ENCODE peak calls at places on chromosomes 11 and 22, in six cellular contexts. G is neuronal stem cell, B is EL, Z is choroid plexus epithelial cell, E is activated gamma-delta T cell, C is SK-N-DZ. T is an unnamed sample.

GRCh38 chr11:72676874-72677341 is 2.7 kb upstream of the PDE2A start:
- DNase-seq in G (peak), B (peak), Z (peak), E (no peak), C (peak), T (peak)

GRCh38 chr11:27352781-27353180 is 10.2 kb downstream of the CCDC34 start:
- DNase-seq in G (no peak), B (no peak), Z (no peak), E (no peak), C (no peak), T (no peak)

GRCh38 chr11:86162257-86162656 is 82.3 kb upstream of the EED start:
- DNase-seq in G (no peak), B (peak), Z (peak), E (no peak), C (no peak), T (no peak)

GRCh38 chr22:50011447-50012200 is 941 bp downstream of the IL17REL start:
- DNase-seq in G (no peak), B (no peak), Z (no peak), E (no peak), C (no peak), T (no peak)

GRCh38 chr11:86606849-86607481 is 65.5 kb downstream of the ME3 start:
- DNase-seq in G (no peak), B (no peak), Z (peak), E (no peak), C (no peak), T (no peak)

GRCh38 chr22:20141186-20142077 is 9.4 kb downstream of the CCDC188 start:
- DNase-seq in G (no peak), B (peak), Z (peak), E (no peak), C (no peak), T (no peak)

GRCh38 chr11:38491986-38492385 is 1894.0 kb upstream of the RAG2 start:
- DNase-seq in G (no peak), B (no peak), Z (no peak), E (no peak), C (no peak), T (no peak)

GRCh38 chr11:69702239-69702668 is 1.6 kb downstream of the FGF19 start:
- DNase-seq in G (no peak), B (no peak), Z (no peak), E (no peak), C (no peak), T (no peak)

GRCh38 chr11:2177081-2177480 is 5.5 kb upstream of the TH start:
- DNase-seq in G (no peak), B (no peak), Z (no peak), E (no peak), C (no peak), T (no peak)

GRCh38 chr11:7278314-7278917 is 26.7 kb downstream of the SYT9 start:
- DNase-seq in G (peak), B (peak), Z (peak), E (no peak), C (peak), T (no peak)

GRCh38 chr11:72642815-72643511 is 31.3 kb downstream of the PDE2A start:
- DNase-seq in G (peak), B (peak), Z (peak), E (peak), C (peak), T (peak)

GRCh38 chr11:16543642-16544041 is 187.3 kb upstream of the SOX6 start:
- DNase-seq in G (no peak), B (peak), Z (no peak), E (no peak), C (no peak), T (no peak)

GRCh38 chr11:128409476-128409875 is 177.9 kb downstream of the ETS1 start:
- DNase-seq in G (no peak), B (peak), Z (peak), E (no peak), C (no peak), T (no peak)

GRCh38 chr22:37138879-37139561 is 10.7 kb downstream of the IL2RB start:
- DNase-seq in G (no peak), B (no peak), Z (no peak), E (no peak), C (no peak), T (no peak)

GRCh38 chr11:77174559-77174958 is 46.5 kb downstream of the MYO7A start:
- DNase-seq in G (no peak), B (no peak), Z (no peak), E (no peak), C (no peak), T (no peak)

GRCh38 chr11:18527512-18527911 is 770 bp upstream of the TSG101 start:
- DNase-seq in G (no peak), B (peak), Z (peak), E (no peak), C (peak), T (no peak)

GRCh38 chr11:97107604-97108003 is 717.8 kb downstream of the JRKL start:
- DNase-seq in G (no peak), B (no peak), Z (no peak), E (no peak), C (no peak), T (no peak)

GRCh38 chr11:96097844-96098421 is 174.0 kb upstream of the MTMR2 start:
- DNase-seq in G (no peak), B (peak), Z (no peak), E (no peak), C (no peak), T (no peak)

GRCh38 chr11:117823294-117823940 is 1.1 kb downstream of the FXYD2 start:
- DNase-seq in G (no peak), B (no peak), Z (no peak), E (no peak), C (no peak), T (no peak)

GRCh38 chr11:87466228-87466627 is 428.5 kb downstream of the TMEM135 start:
- DNase-seq in G (no peak), B (no peak), Z (no peak), E (no peak), C (peak), T (no peak)

GRCh38 chr11:65442952-65443351 is 20.4 kb downstream of the NEAT1 start:
- DNase-seq in G (no peak), B (peak), Z (peak), E (no peak), C (peak), T (no peak)

GRCh38 chr22:29825578-29825977 is 12.5 kb downstream of the ASCC2 start:
- DNase-seq in G (no peak), B (no peak), Z (no peak), E (no peak), C (no peak), T (no peak)

GRCh38 chr11:61163714-61164609 is 2.7 kb upstream of the VPS37C start:
- DNase-seq in G (no peak), B (no peak), Z (no peak), E (no peak), C (no peak), T (no peak)

GRCh38 chr22:26884921-26885320 is 227.5 kb downstream of the MIAT start:
- DNase-seq in G (no peak), B (no peak), Z (no peak), E (no peak), C (no peak), T (no peak)

GRCh38 chr11:88603499-88603898 is 266.0 kb upstream of the CTSC start:
- DNase-seq in G (no peak), B (no peak), Z (peak), E (no peak), C (no peak), T (no peak)

GRCh38 chr22:26474687-26475086 is 8.9 kb downstream of the HPS4 start:
- DNase-seq in G (no peak), B (peak), Z (peak), E (no peak), C (no peak), T (no peak)

GRCh38 chr22:33829549-33830280 is 90.6 kb downstream of the LARGE1 start:
- DNase-seq in G (no peak), B (no peak), Z (no peak), E (no peak), C (peak), T (no peak)

GRCh38 chr22:40243891-40244290 is 66.2 kb downstream of the TNRC6B start:
- DNase-seq in G (no peak), B (no peak), Z (no peak), E (no peak), C (no peak), T (no peak)

GRCh38 chr22:29359469-29359868 is 28.9 kb downstream of the AP1B1 start:
- DNase-seq in G (no peak), B (peak), Z (peak), E (no peak), C (peak), T (no peak)

GRCh38 chr22:49295851-49296560 is 531.7 kb downstream of the BRD1 start:
- DNase-seq in G (no peak), B (no peak), Z (no peak), E (no peak), C (no peak), T (no peak)

GRCh38 chr11:120748485-120748814 is 236.9 kb downstream of the GRIK4 start:
- DNase-seq in G (no peak), B (no peak), Z (no peak), E (no peak), C (no peak), T (no peak)

T was measured in T follicular helper cell.